ENCODE peak calls at places on chromosomes 4 and X, in six cellular contexts. One of them, this sample, is unnamed.

GRCh38 chrX:150834695-150835094 is 63.8 kb downstream of the CD99L2 start:
- ATAC-seq in upper lobe of left lung: no peak
- ATAC-seq in HepG2: no peak
- ATAC-seq in GM12878: no peak
- ATAC-seq in K562: no peak
- ATAC-seq in A549: no peak
- ATAC-seq in this sample: no peak

GRCh38 chr4:1192493-1193205 is 20.3 kb upstream of the SPON2 start:
- ATAC-seq in GM12878: peak
- ATAC-seq in A549: peak
- ATAC-seq in HepG2: peak
- ATAC-seq in upper lobe of left lung: peak
- ATAC-seq in K562: no peak
- ATAC-seq in this sample: peak

GRCh38 chr4:131006388-131006787 is 1910.4 kb downstream of the C4orf33 start:
- ATAC-seq in K562: no peak
- ATAC-seq in upper lobe of left lung: no peak
- ATAC-seq in GM12878: no peak
- ATAC-seq in HepG2: no peak
- ATAC-seq in A549: no peak
- ATAC-seq in this sample: no peak

GRCh38 chr4:107896651-107897050 is 34.7 kb upstream of the CYP2U1 start:
- ATAC-seq in upper lobe of left lung: peak
- ATAC-seq in HepG2: no peak
- ATAC-seq in GM12878: no peak
- ATAC-seq in K562: no peak
- ATAC-seq in A549: no peak
- ATAC-seq in this sample: no peak

GRCh38 chr4:11698846-11699590 is 270.3 kb upstream of the HS3ST1 start:
- ATAC-seq in A549: peak
- ATAC-seq in upper lobe of left lung: no peak
- ATAC-seq in GM12878: no peak
- ATAC-seq in K562: no peak
- ATAC-seq in HepG2: no peak
- ATAC-seq in this sample: peak

GRCh38 chrX:95974885-95975284 is 709.8 kb upstream of the DIAPH2 start:
- ATAC-seq in upper lobe of left lung: no peak
- ATAC-seq in HepG2: no peak
- ATAC-seq in K562: no peak
- ATAC-seq in GM12878: no peak
- ATAC-seq in A549: no peak
- ATAC-seq in this sample: no peak

GRCh38 chr4:14719053-14719452 is 283.2 kb upstream of the CPEB2 start:
- ATAC-seq in GM12878: no peak
- ATAC-seq in K562: no peak
- ATAC-seq in upper lobe of left lung: no peak
- ATAC-seq in A549: no peak
- ATAC-seq in HepG2: no peak
- ATAC-seq in this sample: peak

GRCh38 chrX:154718607-154719006 is 32.3 kb downstream of the GAB3 start:
- ATAC-seq in K562: no peak
- ATAC-seq in GM12878: no peak
- ATAC-seq in A549: no peak
- ATAC-seq in upper lobe of left lung: peak
- ATAC-seq in HepG2: no peak
- ATAC-seq in this sample: no peak

GRCh38 chrX:151873096-151873495 is 39.6 kb upstream of the MAGEA4 start:
- ATAC-seq in upper lobe of left lung: no peak
- ATAC-seq in K562: no peak
- ATAC-seq in HepG2: no peak
- ATAC-seq in A549: no peak
- ATAC-seq in GM12878: no peak
- ATAC-seq in this sample: no peak

GRCh38 chr4:105265689-105266088 is 119.0 kb downstream of the TET2 start:
- ATAC-seq in K562: no peak
- ATAC-seq in GM12878: no peak
- ATAC-seq in HepG2: no peak
- ATAC-seq in upper lobe of left lung: no peak
- ATAC-seq in A549: no peak
- ATAC-seq in this sample: no peak

GRCh38 chr4:188042191-188042590 is 46.6 kb downstream of the ZFP42 start:
- ATAC-seq in K562: no peak
- ATAC-seq in A549: no peak
- ATAC-seq in GM12878: no peak
- ATAC-seq in HepG2: no peak
- ATAC-seq in upper lobe of left lung: no peak
- ATAC-seq in this sample: no peak

GRCh38 chrX:145919400-145919799 is 101.8 kb downstream of the SLITRK2 start:
- ATAC-seq in GM12878: no peak
- ATAC-seq in upper lobe of left lung: no peak
- ATAC-seq in A549: no peak
- ATAC-seq in K562: no peak
- ATAC-seq in HepG2: no peak
- ATAC-seq in this sample: no peak

GRCh38 chr4:157004279-157005161 is 32.9 kb upstream of the PDGFC start:
- ATAC-seq in GM12878: no peak
- ATAC-seq in K562: no peak
- ATAC-seq in upper lobe of left lung: peak
- ATAC-seq in A549: no peak
- ATAC-seq in HepG2: no peak
- ATAC-seq in this sample: no peak

GRCh38 chr4:27084685-27085356 is 224.2 kb downstream of the STIM2 start:
- ATAC-seq in A549: no peak
- ATAC-seq in GM12878: no peak
- ATAC-seq in HepG2: no peak
- ATAC-seq in K562: peak
- ATAC-seq in upper lobe of left lung: peak
- ATAC-seq in this sample: no peak

GRCh38 chr4:184400375-184400870 is 73.9 kb downstream of the IRF2 start:
- ATAC-seq in A549: peak
- ATAC-seq in GM12878: no peak
- ATAC-seq in K562: no peak
- ATAC-seq in upper lobe of left lung: peak
- ATAC-seq in HepG2: no peak
- ATAC-seq in this sample: peak

GRCh38 chrX:154058207-154058997 is 38.7 kb upstream of the IRAK1 start:
- ATAC-seq in HepG2: no peak
- ATAC-seq in A549: no peak
- ATAC-seq in K562: no peak
- ATAC-seq in upper lobe of left lung: no peak
- ATAC-seq in GM12878: no peak
- ATAC-seq in this sample: no peak

GRCh38 chr4:1839306-1839705 is 16.6 kb downstream of the LETM1 start:
- ATAC-seq in K562: no peak
- ATAC-seq in A549: no peak
- ATAC-seq in GM12878: no peak
- ATAC-seq in upper lobe of left lung: no peak
- ATAC-seq in HepG2: no peak
- ATAC-seq in this sample: no peak

GRCh38 chr4:151990201-151990600 is 229.4 kb upstream of the GATB start:
- ATAC-seq in A549: peak
- ATAC-seq in upper lobe of left lung: no peak
- ATAC-seq in K562: no peak
- ATAC-seq in GM12878: no peak
- ATAC-seq in HepG2: no peak
- ATAC-seq in this sample: peak

GRCh38 chrX:40719218-40719617 is 16.1 kb downstream of the MED14 start:
- ATAC-seq in upper lobe of left lung: no peak
- ATAC-seq in K562: no peak
- ATAC-seq in GM12878: no peak
- ATAC-seq in A549: no peak
- ATAC-seq in HepG2: no peak
- ATAC-seq in this sample: no peak

GRCh38 chrX:11764602-11765067 is 6.6 kb downstream of the MSL3 start:
- ATAC-seq in HepG2: no peak
- ATAC-seq in A549: no peak
- ATAC-seq in K562: peak
- ATAC-seq in upper lobe of left lung: no peak
- ATAC-seq in GM12878: peak
- ATAC-seq in this sample: no peak

GRCh38 chr4:37441231-37442061 is 196.9 kb downstream of the NWD2 start:
- ATAC-seq in A549: peak
- ATAC-seq in K562: no peak
- ATAC-seq in upper lobe of left lung: no peak
- ATAC-seq in GM12878: no peak
- ATAC-seq in HepG2: peak
- ATAC-seq in this sample: no peak

DNA sequence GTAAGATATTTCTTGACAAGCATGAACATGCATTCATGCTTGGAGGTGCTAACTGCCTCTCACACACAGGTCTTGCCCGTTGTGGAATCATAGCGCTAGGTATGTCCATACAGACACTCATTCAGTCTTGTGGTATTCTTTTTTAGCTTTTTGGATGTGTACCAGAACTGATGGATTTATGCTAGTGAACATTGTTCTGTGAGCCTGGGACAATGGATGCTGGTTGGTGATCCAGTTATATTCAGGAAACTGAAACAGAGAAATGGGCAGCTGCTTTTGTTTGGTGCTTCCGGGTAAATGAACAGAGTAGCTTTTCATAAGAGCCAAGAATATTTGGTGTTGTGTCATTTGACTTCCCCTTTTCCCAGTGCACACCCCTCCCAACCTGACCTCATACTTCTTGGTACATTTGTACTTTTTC is 78.9 kb upstream of the SLC4A4 start:
- ATAC-seq in GM12878: peak
- ATAC-seq in upper lobe of left lung: peak
- ATAC-seq in HepG2: no peak
- ATAC-seq in K562: no peak
- ATAC-seq in A549: no peak
- ATAC-seq in this sample: peak
- TF ChIP-seq EP300 in GM12878: no peak
- TF ChIP-seq EP300 in upper lobe of left lung: no peak
- TF ChIP-seq EP300 in HepG2: no peak
- TF ChIP-seq EP300 in K562: no peak
- TF ChIP-seq EP300 in A549: no peak
- TF ChIP-seq EP300 in this sample: no peak

GRCh38 chr4:121653214-121653613 is 43.6 kb downstream of the ANXA5 start:
- ATAC-seq in GM12878: no peak
- ATAC-seq in A549: no peak
- ATAC-seq in K562: no peak
- ATAC-seq in HepG2: no peak
- ATAC-seq in upper lobe of left lung: no peak
- ATAC-seq in this sample: no peak
- H3K4me3 ChIP-seq in GM12878: no peak
- H3K4me3 ChIP-seq in A549: no peak
- H3K4me3 ChIP-seq in K562: no peak
- H3K4me3 ChIP-seq in HepG2: no peak
- H3K4me3 ChIP-seq in upper lobe of left lung: no peak
- H3K4me3 ChIP-seq in this sample: no peak

DNA sequence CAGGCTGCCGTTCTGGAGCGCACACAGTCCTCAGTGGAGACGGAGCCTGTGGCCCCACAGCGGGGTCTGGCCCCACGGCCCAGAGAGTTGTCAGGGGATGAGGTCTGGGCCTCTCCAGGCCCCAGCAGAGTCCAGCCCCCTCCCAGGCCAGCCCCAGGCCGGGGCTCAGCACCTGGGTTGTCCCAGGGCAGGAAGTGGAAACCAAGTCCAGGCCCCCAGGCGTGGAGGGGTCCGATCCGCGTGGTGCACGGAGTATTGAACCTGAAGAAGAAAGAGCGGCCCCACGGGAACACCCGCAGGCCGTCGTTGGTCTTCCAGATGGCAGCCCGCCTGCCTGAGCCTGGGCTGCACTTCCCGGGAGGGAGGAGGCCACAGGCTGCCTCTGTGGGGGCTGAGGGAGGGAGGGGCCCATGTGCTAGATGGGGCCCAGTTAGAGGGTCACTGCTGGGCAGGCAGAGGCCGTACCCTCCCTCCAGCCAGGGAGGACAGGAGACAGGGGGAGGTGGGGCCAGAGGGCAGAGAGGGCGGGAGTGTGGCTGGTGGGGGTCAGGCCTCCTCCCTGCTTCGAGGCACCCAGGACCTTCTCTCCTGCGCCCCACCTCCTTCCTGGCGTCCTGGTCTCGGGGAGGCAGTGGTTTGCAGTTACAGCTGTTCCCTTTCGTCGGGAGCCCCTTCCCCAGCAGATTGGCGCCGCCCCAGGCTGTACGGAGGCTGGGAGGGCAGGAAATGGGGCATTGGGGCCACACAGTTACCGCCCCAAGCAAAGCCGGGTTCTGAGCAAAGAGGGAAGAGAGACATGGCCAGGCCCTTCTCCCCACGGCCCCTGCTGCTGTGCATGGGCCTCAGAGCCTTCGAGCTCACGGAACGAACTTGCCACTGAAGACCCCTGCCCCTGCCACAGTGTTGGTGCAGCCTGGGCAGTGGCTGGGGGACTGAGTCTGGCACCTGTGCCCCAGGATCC is 8.1 kb downstream of the HGFAC start:
- ATAC-seq in GM12878: no peak
- ATAC-seq in HepG2: peak
- ATAC-seq in K562: no peak
- ATAC-seq in upper lobe of left lung: no peak
- ATAC-seq in A549: no peak
- ATAC-seq in this sample: no peak
- TF ChIP-seq EP300 in GM12878: no peak
- TF ChIP-seq EP300 in HepG2: no peak
- TF ChIP-seq EP300 in K562: no peak
- TF ChIP-seq EP300 in upper lobe of left lung: no peak
- TF ChIP-seq EP300 in A549: no peak
- TF ChIP-seq EP300 in this sample: no peak

GRCh38 chr4:118834960-118835895 is 698 bp downstream of the SEC24D start:
- ATAC-seq in upper lobe of left lung: peak
- ATAC-seq in K562: peak
- ATAC-seq in HepG2: peak
- ATAC-seq in GM12878: peak
- ATAC-seq in A549: peak
- ATAC-seq in this sample: peak

GRCh38 chr4:118834070-118834469 is 1.9 kb downstream of the SEC24D start:
- ATAC-seq in upper lobe of left lung: no peak
- ATAC-seq in K562: no peak
- ATAC-seq in HepG2: no peak
- ATAC-seq in A549: no peak
- ATAC-seq in GM12878: peak
- ATAC-seq in this sample: no peak

GRCh38 chr4:118835896-118836762 is at the start of gene SEC24D:
- ATAC-seq in GM12878: peak
- ATAC-seq in HepG2: peak
- ATAC-seq in A549: peak
- ATAC-seq in K562: peak
- ATAC-seq in upper lobe of left lung: peak
- ATAC-seq in this sample: peak

GRCh38 chr4:118836763-118837507 is 1.0 kb upstream of the SEC24D start:
- ATAC-seq in A549: peak
- ATAC-seq in HepG2: peak
- ATAC-seq in GM12878: no peak
- ATAC-seq in K562: no peak
- ATAC-seq in upper lobe of left lung: no peak
- ATAC-seq in this sample: no peak

DNA sequence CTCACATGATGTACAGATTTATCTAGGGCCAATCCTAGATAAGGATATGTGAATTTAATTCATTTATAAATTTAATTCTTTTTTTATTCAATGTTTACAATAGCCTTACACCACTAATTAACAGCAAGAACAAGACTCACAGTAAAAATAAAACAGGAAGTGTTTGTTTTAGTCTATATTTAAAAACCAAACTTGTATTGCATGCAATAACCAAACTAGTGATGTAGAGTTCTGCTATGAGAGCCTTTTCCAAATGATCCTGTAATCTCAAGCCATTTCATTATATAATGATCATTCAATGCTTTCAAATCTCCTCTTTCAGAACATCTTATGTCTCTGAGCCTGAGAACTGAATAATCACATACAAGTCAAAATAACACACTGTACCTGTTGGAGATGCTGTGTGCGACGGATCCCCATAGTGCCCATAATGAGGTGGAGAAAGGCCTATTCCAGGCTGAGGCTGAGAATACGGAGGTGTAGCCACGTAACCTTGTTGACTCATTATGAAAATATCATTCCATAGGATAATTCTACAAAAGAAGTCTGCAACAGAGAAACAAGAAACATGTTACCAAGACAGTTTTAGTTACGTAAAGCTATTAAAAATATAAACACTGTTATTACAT is 2.6 kb downstream of the SEC24D start:
- ATAC-seq in A549: no peak
- ATAC-seq in K562: no peak
- ATAC-seq in HepG2: no peak
- ATAC-seq in GM12878: no peak
- ATAC-seq in upper lobe of left lung: no peak
- ATAC-seq in this sample: no peak
- H3K4me3 ChIP-seq in A549: no peak
- H3K4me3 ChIP-seq in K562: no peak
- H3K4me3 ChIP-seq in HepG2: no peak
- H3K4me3 ChIP-seq in GM12878: no peak
- H3K4me3 ChIP-seq in upper lobe of left lung: no peak
- H3K4me3 ChIP-seq in this sample: no peak

This sample was measured in gastroesophageal sphincter.